ENCODE peak calls at places on chromosomes 7 and 10, in nine cellular contexts. One of them, this sample, is unnamed.

GRCh38 chr10:67127441-67127840 is 201.6 kb downstream of the LRRTM3 start:
- DNase-seq in skeletal muscle cell: no peak
- DNase-seq in ELR: no peak
- DNase-seq in central memory CD4-positive, alpha-beta T cell: no peak
- DNase-seq in WTC11: no peak
- DNase-seq in left lung: no peak
- DNase-seq in NCI-H1694 treated with DMSO at 0.1 percent for 48 hours: no peak
- DNase-seq in HT1080: no peak
- DNase-seq in AG20443: no peak
- DNase-seq in this sample: no peak

GRCh38 chr10:78640981-78641646 is 427.7 kb upstream of the ZMIZ1 start:
- DNase-seq in skeletal muscle cell: no peak
- DNase-seq in ELR: no peak
- DNase-seq in central memory CD4-positive, alpha-beta T cell: no peak
- DNase-seq in WTC11: no peak
- DNase-seq in left lung: no peak
- DNase-seq in NCI-H1694 treated with DMSO at 0.1 percent for 48 hours: peak
- DNase-seq in HT1080: no peak
- DNase-seq in AG20443: no peak
- DNase-seq in this sample: no peak

GRCh38 chr10:8544500-8544899 is 490.0 kb downstream of the GATA3 start:
- DNase-seq in skeletal muscle cell: no peak
- DNase-seq in ELR: no peak
- DNase-seq in central memory CD4-positive, alpha-beta T cell: no peak
- DNase-seq in WTC11: no peak
- DNase-seq in left lung: no peak
- DNase-seq in NCI-H1694 treated with DMSO at 0.1 percent for 48 hours: no peak
- DNase-seq in HT1080: no peak
- DNase-seq in AG20443: no peak
- DNase-seq in this sample: no peak

GRCh38 chr10:3068201-3068967 is 1.0 kb downstream of the PFKP start:
- DNase-seq in skeletal muscle cell: no peak
- DNase-seq in ELR: peak
- DNase-seq in central memory CD4-positive, alpha-beta T cell: peak
- DNase-seq in WTC11: peak
- DNase-seq in left lung: peak
- DNase-seq in NCI-H1694 treated with DMSO at 0.1 percent for 48 hours: peak
- DNase-seq in HT1080: peak
- DNase-seq in AG20443: peak
- DNase-seq in this sample: no peak

GRCh38 chr7:92613214-92613613 is 23.0 kb upstream of the FAM133B start:
- DNase-seq in skeletal muscle cell: no peak
- DNase-seq in ELR: no peak
- DNase-seq in central memory CD4-positive, alpha-beta T cell: no peak
- DNase-seq in WTC11: no peak
- DNase-seq in left lung: no peak
- DNase-seq in NCI-H1694 treated with DMSO at 0.1 percent for 48 hours: no peak
- DNase-seq in HT1080: no peak
- DNase-seq in AG20443: no peak
- DNase-seq in this sample: no peak

GRCh38 chr10:3729397-3729796 is 55.6 kb downstream of the KLF6 start:
- DNase-seq in skeletal muscle cell: no peak
- DNase-seq in ELR: peak
- DNase-seq in central memory CD4-positive, alpha-beta T cell: no peak
- DNase-seq in WTC11: no peak
- DNase-seq in left lung: no peak
- DNase-seq in NCI-H1694 treated with DMSO at 0.1 percent for 48 hours: no peak
- DNase-seq in HT1080: peak
- DNase-seq in AG20443: no peak
- DNase-seq in this sample: no peak

GRCh38 chr10:72263613-72264241 is 10.0 kb upstream of the DDIT4 start:
- DNase-seq in skeletal muscle cell: no peak
- DNase-seq in ELR: no peak
- DNase-seq in central memory CD4-positive, alpha-beta T cell: peak
- DNase-seq in WTC11: no peak
- DNase-seq in left lung: no peak
- DNase-seq in NCI-H1694 treated with DMSO at 0.1 percent for 48 hours: no peak
- DNase-seq in HT1080: peak
- DNase-seq in AG20443: no peak
- DNase-seq in this sample: no peak

GRCh38 chr7:32618987-32619386 is 123.7 kb downstream of the AVL9 start:
- DNase-seq in skeletal muscle cell: no peak
- DNase-seq in ELR: peak
- DNase-seq in central memory CD4-positive, alpha-beta T cell: no peak
- DNase-seq in WTC11: no peak
- DNase-seq in left lung: no peak
- DNase-seq in NCI-H1694 treated with DMSO at 0.1 percent for 48 hours: no peak
- DNase-seq in HT1080: peak
- DNase-seq in AG20443: no peak
- DNase-seq in this sample: no peak

GRCh38 chr7:44581426-44581906 is 565 bp downstream of the TMED4 start:
- DNase-seq in skeletal muscle cell: no peak
- DNase-seq in ELR: peak
- DNase-seq in central memory CD4-positive, alpha-beta T cell: peak
- DNase-seq in WTC11: no peak
- DNase-seq in left lung: peak
- DNase-seq in NCI-H1694 treated with DMSO at 0.1 percent for 48 hours: no peak
- DNase-seq in HT1080: no peak
- DNase-seq in AG20443: no peak
- DNase-seq in this sample: no peak

GRCh38 chr7:37287093-37287492 is 161.6 kb downstream of the ELMO1 start:
- DNase-seq in skeletal muscle cell: no peak
- DNase-seq in ELR: no peak
- DNase-seq in central memory CD4-positive, alpha-beta T cell: no peak
- DNase-seq in WTC11: no peak
- DNase-seq in left lung: no peak
- DNase-seq in NCI-H1694 treated with DMSO at 0.1 percent for 48 hours: no peak
- DNase-seq in HT1080: no peak
- DNase-seq in AG20443: no peak
- DNase-seq in this sample: no peak

GRCh38 chr7:156003220-156004162 is 191.2 kb upstream of the SHH start:
- DNase-seq in skeletal muscle cell: no peak
- DNase-seq in ELR: no peak
- DNase-seq in central memory CD4-positive, alpha-beta T cell: no peak
- DNase-seq in WTC11: no peak
- DNase-seq in left lung: no peak
- DNase-seq in NCI-H1694 treated with DMSO at 0.1 percent for 48 hours: no peak
- DNase-seq in HT1080: no peak
- DNase-seq in AG20443: no peak
- DNase-seq in this sample: no peak

GRCh38 chr7:46972205-46972604 is 609.7 kb downstream of the TNS3 start:
- DNase-seq in skeletal muscle cell: peak
- DNase-seq in ELR: peak
- DNase-seq in central memory CD4-positive, alpha-beta T cell: no peak
- DNase-seq in WTC11: no peak
- DNase-seq in left lung: no peak
- DNase-seq in NCI-H1694 treated with DMSO at 0.1 percent for 48 hours: no peak
- DNase-seq in HT1080: peak
- DNase-seq in AG20443: peak
- DNase-seq in this sample: no peak

GRCh38 chr7:149330914-149331567 is 69.0 kb downstream of the ZNF783 start:
- DNase-seq in skeletal muscle cell: no peak
- DNase-seq in ELR: peak
- DNase-seq in central memory CD4-positive, alpha-beta T cell: no peak
- DNase-seq in WTC11: no peak
- DNase-seq in left lung: no peak
- DNase-seq in NCI-H1694 treated with DMSO at 0.1 percent for 48 hours: peak
- DNase-seq in HT1080: peak
- DNase-seq in AG20443: no peak
- DNase-seq in this sample: no peak

This sample was measured in memory B cell.